ENCODE peak calls at places on chromosomes 4 and X, in seven cellular contexts. O is tibial artery, R is iPS DF 6.9, H is left lung, X is PC-3, J is AG10803, Q is body of pancreas. I is an unnamed sample.

GRCh38 chrX:131305926-131306325 is 16.8 kb upstream of the IGSF1 start:
- DNase-seq in O (no peak), R (no peak), H (no peak), X (no peak), J (no peak), Q (no peak), I (no peak)

GRCh38 chr4:92121099-92121498 is 182.7 kb upstream of the GRID2 start:
- DNase-seq in O (no peak), R (no peak), H (peak; percentile 26), X (peak; percentile 34), J (no peak), Q (peak; percentile 75), I (no peak)

GRCh38 chr4:53116959-53117358 is 248.9 kb downstream of the SCFD2 start:
- DNase-seq in O (no peak), R (no peak), H (no peak), X (no peak), J (peak; percentile 65), Q (no peak), I (no peak)

GRCh38 chrX:7334253-7334935 is 186.4 kb upstream of the PUDP start:
- DNase-seq in O (no peak), R (no peak), H (no peak), X (peak; percentile 62), J (peak; percentile 88), Q (no peak), I (no peak)

GRCh38 chrX:154488336-154489075 is 1.9 kb downstream of the SLC10A3 start:
- DNase-seq in O (no peak), R (no peak), H (no peak), X (no peak), J (no peak), Q (no peak), I (no peak)

GRCh38 chr4:3252480-3252828 is 3.5 kb downstream of the MSANTD1 start:
- DNase-seq in O (no peak), R (no peak), H (no peak), X (no peak), J (no peak), Q (no peak), I (no peak)

GRCh38 chr4:37685726-37686372 is 327 bp downstream of the RELL1 start:
- DNase-seq in O (peak; percentile 80), R (no peak), H (peak; percentile 91), X (peak; percentile 9), J (peak; percentile 43), Q (peak; percentile 65), I (no peak)

GRCh38 chr4:157443537-157443936 is 223.0 kb downstream of the GRIA2 start:
- DNase-seq in O (no peak), R (no peak), H (peak; percentile 28), X (no peak), J (no peak), Q (no peak), I (no peak)

GRCh38 chrX:108018659-108019381 is 26.0 kb upstream of the VSIG1 start:
- DNase-seq in O (no peak), R (no peak), H (no peak), X (peak; percentile 63), J (no peak), Q (no peak), I (no peak)

GRCh38 chr4:35461931-35462659 is 782.2 kb downstream of the ARAP2 start:
- DNase-seq in O (no peak), R (peak; percentile 16), H (no peak), X (peak; percentile 14), J (no peak), Q (no peak), I (no peak)

GRCh38 chr4:148173397-148174017 is 268.7 kb downstream of the NR3C2 start:
- DNase-seq in O (no peak), R (no peak), H (no peak), X (peak; percentile 38), J (no peak), Q (no peak), I (no peak)

DNA sequence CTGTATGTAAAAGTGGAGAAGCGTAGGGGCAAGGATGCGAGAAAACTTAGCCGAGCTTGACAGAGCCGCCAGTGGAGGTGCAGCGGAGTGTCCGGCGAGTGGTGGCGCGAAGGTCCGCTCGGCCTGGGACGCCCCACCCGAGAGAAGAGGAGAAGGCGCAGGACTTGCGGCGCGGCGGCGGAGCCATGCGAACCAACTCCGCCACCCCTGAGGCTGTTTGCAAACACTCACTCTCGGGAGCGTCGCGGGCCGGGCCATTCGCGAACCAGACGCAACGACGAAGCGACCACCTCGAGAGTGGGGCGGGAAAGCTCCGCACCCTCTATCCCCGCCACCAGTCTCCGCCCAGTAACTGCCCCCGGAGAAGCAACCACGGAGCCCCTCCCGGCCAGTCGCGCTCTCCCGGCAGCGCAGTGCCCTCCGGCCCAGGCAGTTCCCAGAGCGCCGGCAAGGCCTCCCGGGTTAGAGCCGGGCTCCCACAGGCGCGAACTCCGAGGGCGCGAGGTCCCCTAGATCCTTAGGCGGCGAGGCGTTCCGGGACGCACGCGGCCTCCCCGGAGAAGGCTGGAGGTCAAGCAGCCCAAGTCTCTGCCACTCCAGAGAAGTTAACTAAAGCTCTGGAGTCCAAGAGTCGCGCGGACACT is 2.2 kb upstream of the MAB21L2 start:
- DNase-seq in O (peak; percentile 70), R (no peak), H (peak; percentile 78), X (no peak), J (peak; percentile 34), Q (no peak), I (no peak)
- H3K4me3 ChIP-seq in O (peak overlapping the region; percentile 50), R (peak overlapping the region; percentile 46), H (no peak overlapping the region), X (no peak overlapping the region), J (peak overlapping the region; percentile 55), Q (no peak overlapping the region), I (no peak overlapping the region)

GRCh38 chrX:151396827-151397740 is at the start of gene VMA21:
- DNase-seq in O (peak; percentile 94), R (no peak), H (peak; percentile 93), X (peak; percentile 81), J (peak; percentile 88), Q (peak; percentile 92), I (peak; percentile 81)

GRCh38 chrX:151393514-151393913 is 3.5 kb upstream of the VMA21 start:
- DNase-seq in O (no peak), R (no peak), H (no peak), X (no peak), J (no peak), Q (no peak), I (no peak)

GRCh38 chrX:151396042-151396826 is 772 bp upstream of the VMA21 start:
- DNase-seq in O (peak; percentile 62), R (no peak), H (no peak), X (peak; percentile 26), J (peak; percentile 74), Q (no peak), I (no peak)

GRCh38 chrX:151398346-151398745 is 1.3 kb downstream of the VMA21 start:
- DNase-seq in O (no peak), R (no peak), H (no peak), X (no peak), J (no peak), Q (no peak), I (no peak)

DNA sequence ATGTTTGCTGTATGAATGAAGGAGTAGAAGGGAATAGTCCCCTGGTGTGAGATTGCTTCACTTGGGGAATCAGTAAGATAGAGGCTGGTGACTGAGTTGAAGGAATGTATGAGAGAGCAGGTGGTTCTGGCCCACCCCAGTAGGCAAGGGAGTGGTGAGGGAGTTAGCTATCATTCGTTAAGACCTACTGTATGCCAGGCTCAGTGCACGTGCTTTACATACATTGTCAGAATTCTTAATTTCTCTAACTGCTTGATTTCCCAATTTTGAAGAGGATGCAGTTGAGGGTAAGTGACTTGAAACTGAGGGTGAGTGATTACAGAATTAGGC is 700 bp downstream of the VMA21 start:
- DNase-seq in O (no peak), R (no peak), H (no peak), X (peak; percentile 7), J (no peak), Q (no peak), I (no peak)
- H3K4me3 ChIP-seq in O (peak overlapping the region; percentile 76), R (peak overlapping the region; percentile 94), H (peak overlapping the region; percentile 60), X (peak overlapping the region; percentile 78), J (peak overlapping the region; percentile 82), Q (peak overlapping the region; percentile 76), I (peak overlapping the region; percentile 97)

GRCh38 chrX:120791013-120791643 is 84.5 kb downstream of the CT47B1 start:
- DNase-seq in O (peak; percentile 74), R (no peak), H (no peak), X (peak; percentile 79), J (peak; percentile 87), Q (peak; percentile 78), I (peak; percentile 39)

GRCh38 chrX:120790118-120790517 is 85.5 kb downstream of the CT47B1 start:
- DNase-seq in O (no peak), R (no peak), H (no peak), X (peak; percentile 86), J (peak; percentile 76), Q (peak; percentile 54), I (peak; percentile 59)

GRCh38 chrX:120793098-120793497 is 82.6 kb downstream of the CT47B1 start:
- DNase-seq in O (no peak), R (no peak), H (no peak), X (no peak), J (no peak), Q (no peak), I (no peak)

GRCh38 chrX:120794525-120794975 is 81.1 kb downstream of the CT47B1 start:
- DNase-seq in O (no peak), R (no peak), H (no peak), X (peak; percentile 48), J (no peak), Q (no peak), I (no peak)

GRCh38 chrX:120790552-120790951 is 85.1 kb downstream of the CT47B1 start:
- DNase-seq in O (no peak), R (no peak), H (no peak), X (no peak), J (no peak), Q (no peak), I (no peak)
- H3K4me3 ChIP-seq in O (no peak overlapping the region), R (no peak overlapping the region), H (no peak overlapping the region), X (no peak overlapping the region), J (no peak overlapping the region), Q (no peak overlapping the region), I (no peak overlapping the region)

DNA sequence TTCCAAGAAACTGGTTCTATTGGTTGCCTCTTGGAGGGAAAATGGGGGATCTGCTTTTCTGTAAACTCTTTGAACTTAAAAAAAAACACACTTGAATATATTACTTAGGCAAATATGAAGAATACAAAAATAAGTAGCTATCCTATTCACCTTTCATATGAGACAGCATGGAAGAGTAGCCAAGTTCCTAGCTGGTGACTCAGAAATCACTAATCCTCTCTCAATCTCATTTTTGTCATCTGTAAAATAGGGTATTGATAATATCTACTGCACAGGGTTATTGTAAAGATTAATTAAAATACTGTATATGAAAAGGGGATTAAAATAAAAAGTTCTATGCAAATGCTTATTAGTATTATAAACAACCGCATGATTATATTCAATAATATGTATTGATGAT is 12.7 kb downstream of the MGARP start:
- DNase-seq in O (no peak), R (no peak), H (no peak), X (peak; percentile 30), J (no peak), Q (no peak), I (no peak)
- H3K4me3 ChIP-seq in O (no peak overlapping the region), R (no peak overlapping the region), H (no peak overlapping the region), X (no peak overlapping the region), J (no peak overlapping the region), Q (no peak overlapping the region), I (peak overlapping the region; percentile 56)

DNA sequence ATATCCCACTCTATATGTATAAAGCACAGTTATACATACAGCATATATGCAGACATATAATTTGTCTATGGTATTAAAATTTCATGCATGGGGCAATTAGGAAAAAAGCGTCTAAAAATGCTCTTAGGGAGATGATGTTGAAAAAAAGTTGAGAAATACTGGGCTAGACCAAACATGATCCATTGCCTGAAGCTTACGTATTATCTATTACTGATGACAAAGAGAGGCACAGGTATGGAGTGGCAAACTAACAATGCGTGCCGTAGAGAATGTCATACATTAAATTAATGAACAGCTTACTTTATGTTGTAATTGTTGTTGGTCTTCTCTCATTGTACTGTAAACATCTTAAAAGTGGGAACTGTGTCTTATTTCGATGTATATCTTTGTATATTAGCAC is 13.9 kb downstream of the RHOH start:
- DNase-seq in O (no peak), R (no peak), H (no peak), X (no peak), J (no peak), Q (no peak), I (no peak)
- H3K4me3 ChIP-seq in O (no peak overlapping the region), R (no peak overlapping the region), H (no peak overlapping the region), X (no peak overlapping the region), J (no peak overlapping the region), Q (no peak overlapping the region), I (no peak overlapping the region)

I was measured in PC-9.